ENCODE peak calls at places on chromosomes 1 and 21, in four cellular contexts. I is mesendoderm, V is trophoblast cell, Y is neuronal stem cell. W is an unnamed sample.

GRCh38 chr1:209168204-209168603 is 415.3 kb upstream of the CAMK1G start:
- DNase-seq in I (no peak), V (no peak), Y (no peak), W (no peak)

GRCh38 chr1:240337795-240338194 is 246.1 kb downstream of the FMN2 start:
- DNase-seq in I (no peak), V (peak; percentile 6), Y (no peak), W (peak; percentile 86)

GRCh38 chr21:28928578-28929124 is 64.0 kb downstream of the LTN1 start:
- DNase-seq in I (no peak), V (no peak), Y (no peak), W (no peak)

GRCh38 chr1:59967780-59968179 is 41.2 kb upstream of the CYP2J2 start:
- DNase-seq in I (no peak), V (no peak), Y (no peak), W (no peak)

GRCh38 chr1:160538985-160539651 is 16.1 kb upstream of the SLAMF6 start:
- DNase-seq in I (no peak), V (peak; percentile 58), Y (no peak), W (no peak)

GRCh38 chr1:157181790-157182189 is 43.6 kb upstream of the ETV3 start:
- DNase-seq in I (no peak), V (no peak), Y (no peak), W (no peak)

GRCh38 chr1:50735443-50735842 is 224.6 kb downstream of the FAF1 start:
- DNase-seq in I (peak; percentile 22), V (peak; percentile 63), Y (no peak), W (peak; percentile 33)

GRCh38 chr1:19096036-19096833 is 113.8 kb downstream of the UBR4 start:
- DNase-seq in I (peak; percentile 50), V (peak; percentile 50), Y (peak; percentile 9), W (peak; percentile 7)

GRCh38 chr1:17007121-17007520 is 4.6 kb downstream of the ATP13A2 start:
- DNase-seq in I (no peak), V (no peak), Y (no peak), W (no peak)

GRCh38 chr21:36589352-36589971 is 109.5 kb upstream of the SIM2 start:
- DNase-seq in I (peak; percentile 42), V (peak; percentile 66), Y (no peak), W (peak; percentile 27)

GRCh38 chr1:1538334-1538733 is 2.1 kb downstream of the TMEM240 start:
- DNase-seq in I (no peak), V (no peak), Y (no peak), W (no peak)

GRCh38 chr1:1540015-1540816 is at the start of gene TMEM240:
- DNase-seq in I (peak; percentile 84), V (no peak), Y (peak; percentile 71), W (peak; percentile 69)

GRCh38 chr1:1540817-1541628 is 599 bp upstream of the TMEM240 start:
- DNase-seq in I (peak; percentile 15), V (no peak), Y (peak; percentile 18), W (no peak)

GRCh38 chr1:1538989-1539309 is 1.5 kb downstream of the TMEM240 start:
- DNase-seq in I (no peak), V (no peak), Y (no peak), W (no peak)

GRCh38 chr1:1539310-1540014 is 962 bp downstream of the TMEM240 start:
- DNase-seq in I (peak; percentile 66), V (no peak), Y (peak; percentile 41), W (peak; percentile 47)
- H2BK120ac ChIP-seq in I (no peak overlapping the region), V (no peak overlapping the region), Y (no peak overlapping the region), W (no peak overlapping the region)

GRCh38 chr21:26171310-26172100 is 935 bp upstream of the APP start:
- DNase-seq in I (no peak), V (no peak), Y (no peak), W (no peak)

GRCh38 chr21:26170471-26171309 is at the start of gene APP:
- DNase-seq in I (peak; percentile 83), V (peak; percentile 87), Y (peak; percentile 82), W (peak; percentile 70)

GRCh38 chr21:26169611-26170470 is 729 bp downstream of the APP start:
- DNase-seq in I (peak; percentile 85), V (peak; percentile 63), Y (peak; percentile 58), W (peak; percentile 65)

GRCh38 chr21:26167593-26167992 is 3.0 kb downstream of the APP start:
- DNase-seq in I (peak; percentile 68), V (no peak), Y (no peak), W (no peak)

GRCh38 chr21:26169061-26169610 is 1.4 kb downstream of the APP start:
- DNase-seq in I (peak; percentile 72), V (peak; percentile 61), Y (peak; percentile 37), W (peak; percentile 71)
- H3K4ac ChIP-seq in I (peak overlapping the region; percentile 89), V (peak overlapping the region; percentile 95), Y (no peak overlapping the region), W (peak overlapping the region; percentile 89)

GRCh38 chr1:156113263-156114004 is 1.1 kb upstream of the LMNA start:
- DNase-seq in I (no peak), V (no peak), Y (no peak), W (no peak)

GRCh38 chr1:156112276-156113137 is 2.0 kb upstream of the LMNA start:
- DNase-seq in I (no peak), V (no peak), Y (no peak), W (no peak)

GRCh38 chr1:156114919-156115513 is 505 bp downstream of the LMNA start:
- DNase-seq in I (peak; percentile 77), V (peak; percentile 34), Y (no peak), W (no peak)

GRCh38 chr1:156115514-156116374 is 1.2 kb downstream of the LMNA start:
- DNase-seq in I (peak; percentile 81), V (peak; percentile 59), Y (no peak), W (peak; percentile 65)

GRCh38 chr1:156114101-156114918 is at the start of gene LMNA:
- DNase-seq in I (peak; percentile 96), V (peak; percentile 86), Y (no peak), W (peak; percentile 95)
- H3K4me3 ChIP-seq in I (peak within 1 kb of the TSS; percentile 89), V (peak within 1 kb of the TSS; percentile 92), Y (peak within 1 kb of the TSS; percentile 82), W (peak within 1 kb of the TSS; percentile 98)

DNA sequence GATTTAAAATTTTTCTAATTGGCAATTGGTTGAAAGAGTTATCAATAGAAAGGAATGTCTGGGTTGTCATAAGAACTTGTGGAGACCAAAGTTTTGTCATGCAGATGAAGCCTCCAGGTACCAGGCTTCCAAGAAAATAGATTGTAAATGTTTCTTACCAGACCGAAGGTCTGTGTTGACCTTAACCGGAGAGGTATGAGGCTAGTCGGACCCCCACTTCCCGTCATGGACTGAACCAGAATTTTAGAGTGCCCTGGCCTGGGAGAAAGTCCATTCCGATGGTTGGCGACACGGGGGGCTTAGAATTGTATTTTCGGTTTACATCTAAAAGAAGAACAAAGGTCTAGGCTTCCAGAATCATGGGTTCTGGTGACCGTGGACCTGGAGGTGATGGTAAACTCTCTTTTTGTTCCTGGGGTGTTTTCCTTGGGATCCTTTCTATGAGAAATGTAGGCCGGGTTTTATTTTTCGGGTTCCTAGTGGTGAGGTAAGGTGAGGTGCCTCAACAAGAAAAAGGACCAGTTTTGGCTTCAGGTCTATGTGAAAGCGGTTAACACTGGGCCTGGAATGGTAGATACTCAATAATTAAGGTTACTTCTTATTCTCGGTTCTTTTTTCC is 405 bp upstream of the UHMK1 start:
- DNase-seq in I (no peak), V (no peak), Y (no peak), W (no peak)
- H2BK120ac ChIP-seq in I (peak overlapping the region; percentile 12), V (no peak overlapping the region), Y (no peak overlapping the region), W (peak overlapping the region; percentile 90)

GRCh38 chr21:45979651-45980050 is 1.9 kb upstream of the COL6A1 start:
- DNase-seq in I (no peak), V (no peak), Y (no peak), W (no peak)
- H3K4ac ChIP-seq in I (peak overlapping the region; percentile 56), V (no peak overlapping the region), Y (no peak overlapping the region), W (peak overlapping the region; percentile 32)

GRCh38 chr1:41383094-41383852 is 22.0 kb downstream of the FOXO6 start:
- DNase-seq in I (peak; percentile 56), V (no peak), Y (no peak), W (peak; percentile 31)
- H3K4me3 ChIP-seq in I (peak overlapping the region; percentile 29), V (no peak overlapping the region), Y (peak overlapping the region; percentile 70), W (no peak overlapping the region)

GRCh38 chr1:245258271-245258920 is 103.6 kb downstream of the KIF26B start:
- DNase-seq in I (no peak), V (peak; percentile 13), Y (no peak), W (no peak)
- H2BK120ac ChIP-seq in I (no peak overlapping the region), V (no peak overlapping the region), Y (no peak overlapping the region), W (no peak overlapping the region)

DNA sequence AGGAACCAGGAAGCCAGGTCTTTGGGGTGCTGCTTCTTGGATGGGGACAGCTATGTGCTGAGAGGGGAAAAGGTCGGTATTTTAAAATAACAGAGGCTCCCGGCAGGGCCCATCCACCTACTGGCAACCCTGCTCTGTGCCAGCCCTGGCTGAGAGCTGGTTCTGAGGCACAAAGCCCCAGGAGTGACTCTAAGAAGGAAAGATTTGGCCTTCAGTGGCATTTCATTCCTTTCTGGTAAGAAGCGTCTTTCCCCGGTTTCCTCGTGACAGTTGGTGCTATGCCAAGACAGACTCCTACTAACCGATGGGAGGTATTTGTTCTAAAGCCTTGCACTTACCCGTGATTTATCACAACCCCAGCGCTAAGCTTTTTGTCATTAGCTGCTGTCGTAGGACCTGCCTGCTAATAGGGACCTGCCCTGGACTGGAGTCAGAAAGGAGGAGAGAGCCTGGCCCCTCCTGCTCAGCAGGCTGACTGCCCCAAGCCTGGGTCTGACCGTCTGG is 123.1 kb upstream of the ADAR start:
- DNase-seq in I (no peak), V (no peak), Y (no peak), W (peak; percentile 57)
- H3K4ac ChIP-seq in I (peak overlapping the region; percentile 22), V (no peak overlapping the region), Y (no peak overlapping the region), W (no peak overlapping the region)

DNA sequence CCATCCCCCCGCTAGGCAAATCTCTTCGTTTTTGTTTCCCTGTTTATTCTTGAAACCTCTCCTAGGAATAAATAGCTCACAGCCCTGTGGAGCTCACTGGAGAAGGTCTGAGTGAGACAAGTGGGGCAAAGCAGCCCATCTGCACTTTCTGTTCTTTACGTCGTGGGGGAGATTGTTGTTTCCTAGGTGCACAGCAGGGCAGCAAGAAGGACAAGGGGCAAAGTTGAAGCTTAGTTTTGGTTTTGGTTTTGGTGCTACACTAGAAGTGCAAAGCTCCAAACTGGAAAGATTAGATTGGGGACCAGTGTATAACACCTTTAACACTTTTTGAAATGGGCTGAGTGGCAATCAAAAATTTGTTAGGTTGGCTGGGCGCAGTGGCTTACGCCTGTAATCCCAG is 76.6 kb downstream of the GPR88 start:
- DNase-seq in I (no peak), V (no peak), Y (no peak), W (no peak)
- H3K4me3 ChIP-seq in I (no peak overlapping the region), V (no peak overlapping the region), Y (no peak overlapping the region), W (no peak overlapping the region)